ENCODE peak calls at places on chromosome 2, in six cellular contexts. Y is right cardiac atrium, D is heart right ventricle, L is BE2C, M is psoas muscle, A is tibial nerve. N is an unnamed sample.
A peak's percentile ranks its signal among the peaks of the same experiment; 100 is the strongest.

GRCh38 chr2:68157002-68157401 is 686 bp upstream of the PNO1 start:
- DNase-seq in Y (no peak), D (peak; percentile 42), L (no peak), M (no peak), A (no peak), N (no peak)

GRCh38 chr2:147374410-147374811 is 470.4 kb upstream of the ACVR2A start:
- DNase-seq in Y (no peak), D (no peak), L (no peak), M (no peak), A (no peak), N (no peak)

GRCh38 chr2:192444286-192444838 is 249.6 kb upstream of the TMEFF2 start:
- DNase-seq in Y (no peak), D (no peak), L (no peak), M (no peak), A (no peak), N (no peak)

GRCh38 chr2:203705184-203705583 is 1.3 kb upstream of the CD28 start:
- DNase-seq in Y (no peak), D (no peak), L (no peak), M (no peak), A (no peak), N (peak; percentile 39)

GRCh38 chr2:236768393-236769140 is 198.9 kb downstream of the ACKR3 start:
- DNase-seq in Y (no peak), D (no peak), L (no peak), M (no peak), A (no peak), N (no peak)

GRCh38 chr2:74373985-74374384 is 6.1 kb downstream of the DCTN1 start:
- DNase-seq in Y (no peak), D (no peak), L (no peak), M (no peak), A (no peak), N (no peak)

GRCh38 chr2:212935749-212936148 is 215.7 kb downstream of the IKZF2 start:
- DNase-seq in Y (no peak), D (no peak), L (no peak), M (no peak), A (no peak), N (no peak)

GRCh38 chr2:201266629-201267028 is 6.3 kb downstream of the CASP8 start:
- DNase-seq in Y (no peak), D (no peak), L (no peak), M (no peak), A (no peak), N (no peak)

GRCh38 chr2:54336136-54336976 is 80.3 kb upstream of the TSPYL6 start:
- DNase-seq in Y (no peak), D (no peak), L (no peak), M (no peak), A (no peak), N (no peak)

GRCh38 chr2:31987454-31987853 is 23.4 kb downstream of the MEMO1 start:
- DNase-seq in Y (peak; percentile 33), D (no peak), L (no peak), M (peak; percentile 72), A (no peak), N (no peak)

GRCh38 chr2:18991177-18992168 is 366.9 kb downstream of the OSR1 start:
- DNase-seq in Y (peak; percentile 51), D (peak; percentile 22), L (no peak), M (no peak), A (no peak), N (no peak)

GRCh38 chr2:43399515-43400245 is 173.3 kb upstream of the ZFP36L2 start:
- DNase-seq in Y (no peak), D (no peak), L (no peak), M (no peak), A (no peak), N (no peak)

GRCh38 chr2:77831878-77832277 is 309.7 kb upstream of the LRRTM4 start:
- DNase-seq in Y (no peak), D (no peak), L (no peak), M (no peak), A (no peak), N (no peak)
- H3K9me3 ChIP-seq in Y (no peaks in the 10 kb centered on the region), D (peaks cover 9% of the 10 kb centered on the region), L (no peaks in the 10 kb centered on the region), M (peaks cover 6% of the 10 kb centered on the region), A (no peaks in the 10 kb centered on the region), N (no peaks in the 10 kb centered on the region)

DNA sequence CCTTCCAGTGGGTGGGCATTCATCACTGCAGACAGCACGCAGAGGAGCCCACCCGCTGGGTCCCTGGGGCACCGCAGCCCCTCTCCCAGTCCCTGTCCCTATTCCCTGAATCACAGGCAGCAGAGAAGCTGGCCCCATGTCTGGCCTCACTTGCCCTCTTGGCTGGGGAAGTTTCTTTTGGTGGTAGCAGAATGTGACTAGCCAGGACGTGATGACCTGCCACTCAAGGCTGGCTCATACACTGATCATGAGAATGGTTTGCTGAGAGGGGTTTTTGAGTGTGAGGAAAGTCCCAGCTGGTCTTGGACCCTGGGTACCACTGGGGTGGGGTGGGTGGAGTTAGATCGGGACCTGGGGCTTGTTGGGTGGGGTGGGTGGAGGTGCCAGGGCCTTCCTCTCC is 29.0 kb upstream of the FOSL2 start:
- DNase-seq in Y (no peak), D (no peak), L (no peak), M (peak; percentile 30), A (no peak), N (no peak)
- H3K27me3 ChIP-seq in Y (no peaks in the 10 kb centered on the region), D (no peaks in the 10 kb centered on the region), L (no peaks in the 10 kb centered on the region), M (no peaks in the 10 kb centered on the region), A (no peaks in the 10 kb centered on the region), N (no peaks in the 10 kb centered on the region)

GRCh38 chr2:199460808-199461454 is 3.2 kb upstream of the SATB2 start:
- DNase-seq in Y (no peak), D (no peak), L (no peak), M (no peak), A (no peak), N (no peak)
- H3K9me3 ChIP-seq in Y (no peaks in the 10 kb centered on the region), D (no peaks in the 10 kb centered on the region), L (no peaks in the 10 kb centered on the region), M (no peaks in the 10 kb centered on the region), A (no peaks in the 10 kb centered on the region), N (no peaks in the 10 kb centered on the region)

GRCh38 chr2:171176516-171176915 is 15.8 kb upstream of the TLK1 start:
- DNase-seq in Y (no peak), D (no peak), L (no peak), M (no peak), A (no peak), N (no peak)
- H3K27me3 ChIP-seq in Y (no peaks in the 10 kb centered on the region), D (no peaks in the 10 kb centered on the region), L (no peaks in the 10 kb centered on the region), M (no peaks in the 10 kb centered on the region), A (no peaks in the 10 kb centered on the region), N (no peaks in the 10 kb centered on the region)

N was measured in CD8-positive, alpha-beta memory T cell.